ENCODE peak calls at places on chromosomes 16 and 17, in six cellular contexts. K is right cardiac atrium; J is effector CD4-positive, alpha-beta T cell; H is PC-9; W is iris pigment epithelial cell; C is EL. Z is an unnamed sample.

GRCh38 chr16:5056347-5056746 is 9.4 kb downstream of the C16orf89 start:
- DNase-seq in J (peak), W (no peak), H (no peak), C (peak), K (no peak), Z (peak)

GRCh38 chr17:39205112-39205526 is 5.0 kb downstream of the RPL19 start:
- DNase-seq in K (no peak), H (no peak), W (no peak), J (no peak), C (no peak), Z (no peak)

GRCh38 chr17:74748529-74749261 is at the start of gene NHERF1:
- DNase-seq in C (peak), J (peak), H (peak), W (peak), K (no peak), Z (peak)

GRCh38 chr17:48671697-48672171 is 45.6 kb upstream of the HOXB9 start:
- DNase-seq in W (peak), J (peak), C (peak), K (peak), H (peak), Z (peak)

GRCh38 chr17:53629188-53629587 is 193.5 kb upstream of the KIF2B start:
- DNase-seq in J (no peak), K (no peak), H (no peak), W (peak), C (peak), Z (no peak)

GRCh38 chr16:73298562-73298961 is 250.6 kb upstream of the ZFHX3 start:
- DNase-seq in J (no peak), H (no peak), K (no peak), C (peak), W (peak), Z (no peak)

GRCh38 chr17:50102164-50102991 is 7.2 kb downstream of the PDK2 start:
- DNase-seq in K (peak), W (no peak), J (no peak), C (no peak), H (peak), Z (no peak)

GRCh38 chr16:54418903-54419302 is 132.3 kb upstream of the IRX3 start:
- DNase-seq in J (no peak), W (no peak), C (no peak), K (no peak), H (no peak), Z (no peak)

GRCh38 chr17:301681-302299 is 50.8 kb downstream of the RPH3AL start:
- DNase-seq in W (no peak), J (no peak), K (peak), C (no peak), H (peak), Z (no peak)

GRCh38 chr16:5768445-5768844 is 670.9 kb upstream of the EEF2KMT start:
- DNase-seq in H (no peak), J (no peak), C (no peak), W (no peak), K (no peak), Z (no peak)

GRCh38 chr17:35174835-35175334 is 19.3 kb downstream of the SLC35G3 start:
- DNase-seq in J (no peak), W (no peak), H (no peak), K (no peak), C (no peak), Z (no peak)

GRCh38 chr16:1527836-1528811 is 5.3 kb upstream of the TMEM204 start:
- DNase-seq in C (no peak), W (no peak), J (no peak), H (no peak), K (peak), Z (no peak)

GRCh38 chr17:75345514-75346167 is 56.4 kb upstream of the SLC25A19 start:
- DNase-seq in C (no peak), K (no peak), H (no peak), J (peak), W (no peak), Z (no peak)

GRCh38 chr17:50690887-50691549 is 16.7 kb downstream of the ANKRD40 start:
- DNase-seq in W (no peak), C (no peak), J (no peak), H (peak), K (no peak), Z (no peak)

GRCh38 chr17:65743313-65743665 is 181.8 kb upstream of the AXIN2 start:
- DNase-seq in H (no peak), C (peak), J (no peak), K (no peak), W (peak), Z (no peak)

GRCh38 chr17:17391575-17392370 is 85.0 kb upstream of the MED9 start:
- DNase-seq in K (no peak), J (peak), H (no peak), C (no peak), W (no peak), Z (no peak)

GRCh38 chr17:42171831-42172230 is 9.1 kb downstream of the KCNH4 start:
- DNase-seq in K (no peak), C (no peak), W (no peak), H (no peak), J (no peak), Z (no peak)

GRCh38 chr16:68300736-68301459 is 9.8 kb downstream of the SLC7A6OS start:
- DNase-seq in H (no peak), K (no peak), J (no peak), C (no peak), W (peak), Z (no peak)

GRCh38 chr17:35801583-35802224 is 6.3 kb upstream of the MMP28 start:
- DNase-seq in W (peak), C (peak), K (peak), H (no peak), J (no peak), Z (no peak)

GRCh38 chr16:22813946-22814325 is at the start of gene HS3ST2:
- DNase-seq in C (no peak), J (no peak), W (peak), H (no peak), K (peak), Z (no peak)

GRCh38 chr16:48504216-48504615 is 105.8 kb downstream of the N4BP1 start:
- DNase-seq in K (no peak), C (no peak), H (no peak), J (no peak), W (no peak), Z (no peak)

GRCh38 chr16:30609002-30609927 is 924 bp downstream of the ZNF689 start:
- DNase-seq in J (no peak), C (peak), K (peak), H (no peak), W (peak), Z (no peak)

GRCh38 chr17:57125406-57125805 is 40.4 kb downstream of the AKAP1 start:
- DNase-seq in H (no peak), K (no peak), C (no peak), W (no peak), J (no peak), Z (no peak)

GRCh38 chr17:75783069-75783783 is 1.4 kb upstream of the UNK start:
- DNase-seq in W (peak), C (peak), H (peak), K (no peak), J (no peak), Z (peak)

GRCh38 chr16:4217246-4218131 is 24.4 kb downstream of the SRL start:
- DNase-seq in C (no peak), W (no peak), H (peak), K (peak), J (no peak), Z (no peak)

GRCh38 chr16:85780281-85780680 is 19.1 kb downstream of the EMC8 start:
- DNase-seq in K (no peak), H (no peak), C (no peak), J (no peak), W (no peak), Z (no peak)

GRCh38 chr16:68993885-68994284 is 111.6 kb upstream of the HAS3 start:
- DNase-seq in C (peak), W (peak), K (no peak), J (no peak), H (peak), Z (no peak)

GRCh38 chr17:73334771-73335513 is 23.1 kb upstream of the CDC42EP4 start:
- DNase-seq in W (no peak), J (no peak), K (no peak), C (no peak), H (no peak), Z (no peak)

GRCh38 chr16:50152386-50152806 is 710 bp upstream of the TENT4B start:
- DNase-seq in K (no peak), W (peak), H (no peak), J (peak), C (peak), Z (no peak)

Z was measured in HCT116.